ENCODE peak calls at places on chromosomes 7 and 10, in eight cellular contexts. G is stimulated activated CD4-positive, alpha-beta T cell treated with anti-CD3 and anti-CD28 coated beads, Interleukin-12 subunit alpha, Interleukin-12 subunit beta, amount 100 ng/mL, for 48 hours; R is T-helper 2 cell treated with Interferon-gamma antibody and Interleukin-4, amounts not matched to agents 5 μg/mL and 100 μg/mL, for 36 hours; V is neuronal stem cell; Z is NCI-H748 treated with DMSO at 0.1 percent for 48 hours; M is NCI-H1092 treated with DMSO at 0.1 percent for 48 hours; F is transverse colon; J is cardiac muscle cell. L is an unnamed sample.
A peak's percentile ranks its signal among the peaks of the same experiment; 100 is the strongest.

GRCh38 chr10:6409982-6410694 is 169.9 kb downstream of the PRKCQ start:
- DNase-seq in F (peak; percentile 36), M (no peak), J (peak; percentile 76), Z (no peak), V (no peak), G (no peak), R (peak; percentile 26), L (no peak)

GRCh38 chr10:10687751-10688150 is 329.9 kb upstream of the CELF2 start:
- DNase-seq in J (no peak), G (no peak), F (no peak), R (no peak), Z (no peak), M (no peak), V (no peak), L (no peak)

GRCh38 chr7:28580626-28581025 is 168.3 kb downstream of the CREB5 start:
- DNase-seq in Z (no peak), F (no peak), V (no peak), J (no peak), R (no peak), G (no peak), M (no peak), L (no peak)

GRCh38 chr10:43885252-43885651 is 236.6 kb upstream of the ZNF32 start:
- DNase-seq in V (no peak), G (no peak), R (no peak), F (no peak), M (no peak), J (no peak), Z (no peak), L (no peak)

GRCh38 chr7:25578991-25579687 is 350.9 kb upstream of the NPVF start:
- DNase-seq in V (no peak), F (no peak), G (no peak), Z (no peak), M (no peak), J (peak; percentile 34), R (no peak), L (no peak)

GRCh38 chr10:35219292-35219691 is 92.6 kb downstream of the CREM start:
- DNase-seq in Z (no peak), G (no peak), F (no peak), R (peak; percentile 70), J (no peak), M (no peak), V (no peak), L (no peak)

GRCh38 chr10:130744631-130745030 is 566.9 kb downstream of the TCERG1L start:
- DNase-seq in F (no peak), V (no peak), J (no peak), Z (no peak), R (no peak), G (no peak), M (no peak), L (no peak)

GRCh38 chr7:150446288-150446938 is 4.0 kb upstream of the GIMAP8 start:
- DNase-seq in V (no peak), J (no peak), M (peak; percentile 65), Z (no peak), R (no peak), F (no peak), G (peak; percentile 13), L (no peak)

GRCh38 chr10:72263613-72264241 is 10.0 kb upstream of the DDIT4 start:
- DNase-seq in Z (peak; percentile 83), V (no peak), G (no peak), J (peak; percentile 35), F (peak; percentile 77), M (peak; percentile 88), R (no peak), L (peak; percentile 97)

GRCh38 chr10:72009430-72010081 is 45.4 kb downstream of the CHST3 start:
- DNase-seq in R (no peak), F (peak; percentile 81), G (no peak), M (peak; percentile 34), Z (no peak), J (peak; percentile 100), V (peak; percentile 27), L (peak; percentile 12)

GRCh38 chr10:45580371-45580770 is 92.2 kb downstream of the ZFAND4 start:
- DNase-seq in G (no peak), R (no peak), J (no peak), V (no peak), M (no peak), F (no peak), Z (no peak), L (no peak)

GRCh38 chr7:953547-954327 is 743 bp downstream of the ADAP1 start:
- DNase-seq in M (no peak), R (no peak), J (peak; percentile 53), Z (no peak), V (no peak), G (no peak), F (peak; percentile 83), L (peak; percentile 42)

L was measured in NCI-H146.